ENCODE peak calls at places on chromosome 18, in seven cellular contexts. V, K, J, D, X, B and P are unnamed samples.

GRCh38 chr18:23279931-23280330 is 144.6 kb downstream of the CABLES1 start:
- DNase-seq in V (no peak), K (no peak), J (no peak), D (no peak), X (no peak), B (no peak), P (no peak)

GRCh38 chr18:8049147-8049546 is 482.0 kb downstream of the PTPRM start:
- DNase-seq in V (peak), K (no peak), J (peak), D (no peak), X (no peak), B (no peak), P (no peak)

GRCh38 chr18:56021136-56021813 is 433.3 kb upstream of the TCF4 start:
- DNase-seq in V (no peak), K (no peak), J (no peak), D (no peak), X (no peak), B (no peak), P (no peak)

GRCh38 chr18:49768051-49768391 is 45.3 kb downstream of the ACAA2 start:
- DNase-seq in V (peak), K (peak), J (peak), D (peak), X (no peak), B (no peak), P (peak)

GRCh38 chr18:3863006-3863405 is 413.0 kb downstream of the TGIF1 start:
- DNase-seq in V (no peak), K (no peak), J (no peak), D (no peak), X (no peak), B (no peak), P (no peak)

GRCh38 chr18:40832362-40832761 is 1122.7 kb upstream of the PIK3C3 start:
- DNase-seq in V (no peak), K (peak), J (peak), D (no peak), X (no peak), B (no peak), P (no peak)

GRCh38 chr18:37532917-37533316 is 32.7 kb downstream of the CELF4 start:
- DNase-seq in V (no peak), K (no peak), J (no peak), D (no peak), X (no peak), B (no peak), P (peak)

GRCh38 chr18:56085561-56085960 is 497.6 kb upstream of the TCF4 start:
- DNase-seq in V (peak), K (peak), J (peak), D (no peak), X (peak), B (no peak), P (no peak)

GRCh38 chr18:73954267-73954666 is 193.4 kb downstream of the FBXO15 start:
- DNase-seq in V (no peak), K (no peak), J (no peak), D (peak), X (no peak), B (no peak), P (no peak)

GRCh38 chr18:76931171-76931570 is 108.8 kb downstream of the ZNF236 start:
- DNase-seq in V (no peak), K (no peak), J (no peak), D (peak), X (no peak), B (no peak), P (no peak)

GRCh38 chr18:3088444-3088843 is 75.5 kb upstream of the LPIN2 start:
- DNase-seq in V (no peak), K (no peak), J (no peak), D (no peak), X (no peak), B (no peak), P (no peak)

GRCh38 chr18:48566588-48566987 is 27.8 kb downstream of the CTIF start:
- DNase-seq in V (no peak), K (peak), J (no peak), D (no peak), X (no peak), B (no peak), P (no peak)

GRCh38 chr18:12838178-12838634 is 45.8 kb downstream of the PTPN2 start:
- DNase-seq in V (peak), K (peak), J (peak), D (no peak), X (peak), B (no peak), P (no peak)

GRCh38 chr18:79506191-79507075 is 110.7 kb downstream of the NFATC1 start:
- DNase-seq in V (no peak), K (peak), J (no peak), D (no peak), X (no peak), B (no peak), P (no peak)

GRCh38 chr18:64258111-64258650 is 109.3 kb upstream of the LINC00305 start:
- DNase-seq in V (no peak), K (no peak), J (no peak), D (no peak), X (no peak), B (no peak), P (no peak)

GRCh38 chr18:46398005-46398404 is 259.0 kb downstream of the LOXHD1 start:
- DNase-seq in V (no peak), K (no peak), J (no peak), D (peak), X (no peak), B (no peak), P (no peak)

GRCh38 chr18:76449110-76449453 is 46.0 kb downstream of the ZNF516 start:
- DNase-seq in V (no peak), K (no peak), J (no peak), D (no peak), X (no peak), B (no peak), P (no peak)

GRCh38 chr18:59846814-59847490 is 52.8 kb upstream of the PMAIP1 start:
- DNase-seq in V (peak), K (peak), J (peak), D (no peak), X (no peak), B (no peak), P (no peak)

GRCh38 chr18:79792096-79792987 is 5.4 kb upstream of the KCNG2 start:
- DNase-seq in V (no peak), K (no peak), J (no peak), D (no peak), X (no peak), B (no peak), P (no peak)

GRCh38 chr18:30328839-30329238 is 713.7 kb downstream of the DSC3 start:
- DNase-seq in V (no peak), K (no peak), J (peak), D (no peak), X (no peak), B (no peak), P (no peak)

GRCh38 chr18:25244170-25244569 is 107.8 kb downstream of the ZNF521 start:
- DNase-seq in V (no peak), K (no peak), J (no peak), D (no peak), X (no peak), B (no peak), P (no peak)

GRCh38 chr18:78635093-78635800 is 344.4 kb upstream of the SALL3 start:
- DNase-seq in V (no peak), K (no peak), J (no peak), D (no peak), X (no peak), B (no peak), P (no peak)

GRCh38 chr18:75070625-75071483 is 138.1 kb downstream of the PTGR3 start:
- DNase-seq in V (peak), K (peak), J (peak), D (no peak), X (peak), B (no peak), P (no peak)

GRCh38 chr18:56322403-56322802 is 316.0 kb downstream of the TXNL1 start:
- DNase-seq in V (no peak), K (no peak), J (no peak), D (no peak), X (no peak), B (no peak), P (no peak)

GRCh38 chr18:54013452-54013851 is 211.0 kb downstream of the MBD2 start:
- DNase-seq in V (no peak), K (no peak), J (no peak), D (no peak), X (no peak), B (no peak), P (no peak)

GRCh38 chr18:3689986-3690681 is 240.2 kb downstream of the TGIF1 start:
- DNase-seq in V (no peak), K (no peak), J (no peak), D (no peak), X (no peak), B (no peak), P (no peak)

GRCh38 chr18:79553696-79554095 is 125.9 kb upstream of the CTDP1 start:
- DNase-seq in V (no peak), K (no peak), J (no peak), D (no peak), X (no peak), B (no peak), P (no peak)

GRCh38 chr18:56330381-56331115 is 307.8 kb downstream of the TXNL1 start:
- DNase-seq in V (no peak), K (no peak), J (no peak), D (no peak), X (no peak), B (no peak), P (no peak)

GRCh38 chr18:35436076-35436649 is 59.0 kb upstream of the ZNF396 start:
- DNase-seq in V (no peak), K (no peak), J (no peak), D (no peak), X (peak), B (no peak), P (no peak)

GRCh38 chr18:45355944-45356520 is 259.2 kb upstream of the SLC14A2 start:
- DNase-seq in V (no peak), K (peak), J (no peak), D (no peak), X (no peak), B (no peak), P (no peak)

GRCh38 chr18:13606589-13607254 is 119.6 kb downstream of the FAM210A start:
- DNase-seq in V (no peak), K (no peak), J (no peak), D (no peak), X (no peak), B (no peak), P (no peak)

GRCh38 chr18:25109484-25109883 is 242.5 kb downstream of the ZNF521 start:
- DNase-seq in V (no peak), K (peak), J (peak), D (peak), X (no peak), B (no peak), P (no peak)

GRCh38 chr18:8794133-8794986 is 89.0 kb downstream of the MTCL1 start:
- DNase-seq in V (no peak), K (no peak), J (peak), D (peak), X (no peak), B (no peak), P (no peak)